ENCODE peak calls at places on chromosomes 6 and 20, in seven cellular contexts. F, I, Y, Q, T, S and C are unnamed samples.

GRCh38 chr6:136887899-136888298 is 34.2 kb upstream of the SLC35D3 start:
- DNase-seq in F (no peak), I (no peak), Y (no peak), Q (no peak), T (no peak), S (no peak), C (no peak)

GRCh38 chr6:149045404-149045803 is 272.1 kb upstream of the TAB2 start:
- DNase-seq in F (no peak), I (no peak), Y (no peak), Q (no peak), T (no peak), S (no peak), C (no peak)

GRCh38 chr6:25883536-25883935 is 9.5 kb upstream of the SLC17A3 start:
- DNase-seq in F (no peak), I (no peak), Y (no peak), Q (no peak), T (no peak), S (no peak), C (no peak)

GRCh38 chr6:84511929-84512328 is 252.5 kb downstream of the TBX18 start:
- DNase-seq in F (no peak), I (no peak), Y (no peak), Q (no peak), T (no peak), S (no peak), C (no peak)

GRCh38 chr6:81814365-81815109 is 62.1 kb upstream of the TENT5A start:
- DNase-seq in F (no peak), I (no peak), Y (no peak), Q (no peak), T (peak), S (no peak), C (no peak)

GRCh38 chr6:11432713-11433450 is 104.7 kb upstream of the TMEM170B start:
- DNase-seq in F (no peak), I (no peak), Y (no peak), Q (no peak), T (no peak), S (no peak), C (no peak)

GRCh38 chr6:130070747-130071146 is 52.4 kb downstream of the L3MBTL3 start:
- DNase-seq in F (no peak), I (no peak), Y (no peak), Q (no peak), T (no peak), S (no peak), C (no peak)

GRCh38 chr6:113381957-113382356 is 475.2 kb upstream of the MARCKS start:
- DNase-seq in F (peak), I (no peak), Y (no peak), Q (no peak), T (no peak), S (no peak), C (no peak)

GRCh38 chr6:22250486-22250885 is 46.4 kb downstream of the PRL start:
- DNase-seq in F (no peak), I (no peak), Y (no peak), Q (no peak), T (no peak), S (no peak), C (no peak)

GRCh38 chr6:41374618-41375590 is 39.5 kb downstream of the NCR2 start:
- DNase-seq in F (no peak), I (no peak), Y (no peak), Q (no peak), T (no peak), S (no peak), C (no peak)

GRCh38 chr6:56922645-56923044 is 32.3 kb upstream of the BEND6 start:
- DNase-seq in F (no peak), I (no peak), Y (no peak), Q (no peak), T (no peak), S (no peak), C (no peak)

GRCh38 chr20:63154395-63154794 is 61.5 kb downstream of the YTHDF1 start:
- DNase-seq in F (no peak), I (no peak), Y (no peak), Q (no peak), T (no peak), S (no peak), C (no peak)

GRCh38 chr6:52840763-52841585 is at the start of gene GSTA5:
- DNase-seq in F (no peak), I (no peak), Y (no peak), Q (no peak), T (peak), S (no peak), C (no peak)

GRCh38 chr20:26169506-26169905 is 472.9 kb upstream of the ZNF337 start:
- DNase-seq in F (no peak), I (no peak), Y (no peak), Q (no peak), T (no peak), S (no peak), C (no peak)

GRCh38 chr20:37179671-37180524 is 550 bp upstream of the MROH8 start:
- DNase-seq in F (no peak), I (no peak), Y (no peak), Q (no peak), T (no peak), S (no peak), C (no peak)

DNA sequence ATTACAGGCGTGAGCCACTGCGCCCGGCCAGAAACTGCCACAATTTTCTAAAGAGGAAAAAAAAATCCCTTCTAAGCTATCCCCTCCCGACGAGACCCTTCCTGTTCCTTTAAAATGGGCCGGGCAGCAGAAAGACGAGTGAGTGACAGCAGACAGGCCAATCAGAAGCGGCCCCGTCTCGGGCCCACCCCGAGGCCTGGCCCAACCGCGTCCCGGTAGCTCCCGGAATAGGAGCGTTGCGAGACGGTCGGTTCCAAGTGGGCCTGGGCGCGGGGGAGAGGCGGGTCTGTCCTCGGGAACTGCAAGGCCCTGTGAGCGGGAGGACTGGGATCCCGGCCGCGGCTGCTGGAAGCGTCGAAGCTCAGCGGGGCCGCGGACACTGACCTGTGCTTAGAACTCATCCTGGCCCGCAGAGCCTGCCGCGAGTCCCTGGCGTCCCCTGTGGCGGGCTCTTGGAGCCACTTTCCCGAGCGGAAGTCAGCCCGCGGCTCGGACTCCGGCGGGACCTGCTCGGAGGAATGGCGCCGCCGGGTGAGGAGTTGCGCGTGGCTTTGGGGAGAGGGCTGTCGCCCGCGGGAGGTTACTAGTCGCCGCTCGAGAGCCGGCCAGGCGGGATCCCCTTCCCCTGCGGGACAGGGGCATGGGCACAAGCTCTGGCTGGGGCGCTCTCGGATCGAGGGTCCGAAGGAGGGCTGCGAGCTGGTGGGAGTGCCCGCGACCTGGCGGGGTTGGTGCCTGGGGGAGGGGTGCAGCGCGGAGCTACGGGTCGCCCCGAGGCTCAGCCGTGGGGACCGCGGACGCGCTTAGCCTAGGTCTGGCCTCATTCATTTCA is at the start of the genes MROH8 and RPN2:
- DNase-seq in F (peak), I (peak), Y (peak), Q (peak), T (peak), S (peak), C (peak)
- TF ChIP-seq CTCF in F (no peak), I (peak), Y (no peak), Q (no peak), T (no peak), S (no peak), C (no peak)

DNA sequence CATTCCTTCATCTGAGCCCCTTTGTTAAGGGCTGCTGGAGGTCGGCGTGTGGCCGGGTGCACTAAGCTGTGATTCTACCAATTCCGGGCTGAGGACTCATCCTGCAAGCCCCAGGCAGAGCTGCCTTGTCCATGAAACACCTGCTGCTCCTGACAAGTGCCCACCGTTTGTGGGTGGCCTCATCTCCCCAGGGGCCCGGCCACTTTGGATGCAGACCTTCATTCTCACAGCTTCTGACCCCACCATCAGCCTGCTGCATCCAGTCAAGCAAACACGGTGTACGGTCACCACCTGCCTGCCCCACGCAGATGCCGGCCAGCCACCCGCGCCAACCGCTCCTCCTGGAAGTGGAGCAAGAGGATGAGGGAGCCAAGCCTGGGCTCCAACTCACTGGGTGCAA is 382.7 kb downstream of the THBS2 start:
- DNase-seq in F (no peak), I (no peak), Y (no peak), Q (no peak), T (no peak), S (no peak), C (no peak)
- TF ChIP-seq CTCF in F (no peak), I (no peak), Y (no peak), Q (no peak), T (no peak), S (no peak), C (no peak)

GRCh38 chr6:37756141-37756540 is 58.5 kb upstream of the MDGA1 start:
- DNase-seq in F (no peak), I (no peak), Y (no peak), Q (no peak), T (no peak), S (no peak), C (no peak)
- TF ChIP-seq CTCF in F (no peak), I (no peak), Y (no peak), Q (no peak), T (no peak), S (no peak), C (no peak)

GRCh38 chr20:544153-544725 is 649 bp upstream of the CSNK2A1 start:
- DNase-seq in F (no peak), I (no peak), Y (no peak), Q (no peak), T (no peak), S (no peak), C (no peak)
- TF ChIP-seq CTCF in F (no peak), I (no peak), Y (no peak), Q (no peak), T (no peak), S (no peak), C (no peak)

GRCh38 chr20:7346562-7346961 is 579.1 kb downstream of the BMP2 start:
- DNase-seq in F (no peak), I (no peak), Y (no peak), Q (no peak), T (no peak), S (no peak), C (no peak)

GRCh38 chr20:7348253-7348652 is 580.8 kb downstream of the BMP2 start:
- DNase-seq in F (no peak), I (no peak), Y (no peak), Q (no peak), T (no peak), S (no peak), C (no peak)

GRCh38 chr20:7346026-7346425 is 578.5 kb downstream of the BMP2 start:
- DNase-seq in F (no peak), I (no peak), Y (no peak), Q (no peak), T (no peak), S (no peak), C (no peak)

GRCh38 chr20:7352165-7352564 is 584.7 kb downstream of the BMP2 start:
- DNase-seq in F (no peak), I (no peak), Y (no peak), Q (no peak), T (no peak), S (no peak), C (no peak)

GRCh38 chr20:7347409-7347808 is 579.9 kb downstream of the BMP2 start:
- DNase-seq in F (no peak), I (no peak), Y (no peak), Q (no peak), T (no peak), S (no peak), C (no peak)
- TF ChIP-seq CTCF in F (no peak), I (no peak), Y (no peak), Q (no peak), T (no peak), S (no peak), C (no peak)

GRCh38 chr6:32046450-32047083 is 8.4 kb downstream of the CYP21A2 start:
- DNase-seq in F (no peak), I (peak), Y (no peak), Q (no peak), T (no peak), S (no peak), C (no peak)
- TF ChIP-seq CTCF in F (no peak), I (no peak), Y (no peak), Q (no peak), T (no peak), S (no peak), C (no peak)

DNA sequence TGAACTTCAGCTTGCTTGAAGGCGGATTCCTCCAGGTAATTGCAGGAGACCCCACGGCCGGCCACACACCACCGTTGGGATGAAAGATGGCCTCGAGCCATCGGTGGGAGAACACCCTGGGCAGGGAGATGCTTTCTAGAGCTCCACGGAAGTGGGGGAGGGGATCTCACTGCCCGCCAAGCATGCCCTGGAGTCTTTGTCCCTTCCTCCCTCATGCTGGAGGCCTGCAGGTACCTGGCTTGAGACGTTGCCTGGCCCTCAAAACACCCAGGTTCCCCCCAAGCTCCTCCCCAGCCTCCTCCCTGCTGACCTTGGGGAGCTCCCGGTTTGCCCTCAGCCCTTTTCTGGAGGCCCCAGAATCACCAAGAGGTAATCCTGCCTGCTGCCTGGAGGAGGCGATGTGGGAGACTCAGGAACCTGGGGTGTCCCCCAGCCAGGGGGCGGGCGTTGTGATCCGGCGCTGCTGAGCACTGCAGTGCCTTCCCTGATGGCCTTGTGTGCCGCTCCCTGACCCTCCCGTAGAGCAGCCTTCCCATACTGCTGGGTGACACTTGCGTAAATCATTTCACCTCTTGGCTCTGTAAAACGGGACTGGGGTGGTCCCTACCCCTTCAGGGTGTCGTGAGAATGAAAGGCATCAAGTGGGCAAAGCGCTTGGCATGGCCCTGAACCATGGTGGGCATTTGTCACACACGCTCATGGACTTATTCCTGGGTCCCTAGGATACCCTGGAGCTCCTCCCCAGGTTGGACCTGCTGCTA is 91.4 kb downstream of the CEBPB start:
- DNase-seq in F (no peak), I (no peak), Y (no peak), Q (no peak), T (no peak), S (no peak), C (no peak)
- TF ChIP-seq CTCF in F (no peak), I (no peak), Y (no peak), Q (peak), T (no peak), S (no peak), C (no peak)

GRCh38 chr20:40705413-40705812 is 16.4 kb upstream of the MAFB start:
- DNase-seq in F (no peak), I (no peak), Y (no peak), Q (no peak), T (no peak), S (no peak), C (no peak)

GRCh38 chr20:40704828-40705227 is 15.8 kb upstream of the MAFB start:
- DNase-seq in F (no peak), I (no peak), Y (no peak), Q (no peak), T (no peak), S (no peak), C (no peak)

GRCh38 chr20:40710608-40711007 is 21.6 kb upstream of the MAFB start:
- DNase-seq in F (no peak), I (no peak), Y (no peak), Q (no peak), T (no peak), S (no peak), C (no peak)

GRCh38 chr20:40703981-40704530 is 15.0 kb upstream of the MAFB start:
- DNase-seq in F (no peak), I (no peak), Y (no peak), Q (no peak), T (no peak), S (no peak), C (no peak)

DNA sequence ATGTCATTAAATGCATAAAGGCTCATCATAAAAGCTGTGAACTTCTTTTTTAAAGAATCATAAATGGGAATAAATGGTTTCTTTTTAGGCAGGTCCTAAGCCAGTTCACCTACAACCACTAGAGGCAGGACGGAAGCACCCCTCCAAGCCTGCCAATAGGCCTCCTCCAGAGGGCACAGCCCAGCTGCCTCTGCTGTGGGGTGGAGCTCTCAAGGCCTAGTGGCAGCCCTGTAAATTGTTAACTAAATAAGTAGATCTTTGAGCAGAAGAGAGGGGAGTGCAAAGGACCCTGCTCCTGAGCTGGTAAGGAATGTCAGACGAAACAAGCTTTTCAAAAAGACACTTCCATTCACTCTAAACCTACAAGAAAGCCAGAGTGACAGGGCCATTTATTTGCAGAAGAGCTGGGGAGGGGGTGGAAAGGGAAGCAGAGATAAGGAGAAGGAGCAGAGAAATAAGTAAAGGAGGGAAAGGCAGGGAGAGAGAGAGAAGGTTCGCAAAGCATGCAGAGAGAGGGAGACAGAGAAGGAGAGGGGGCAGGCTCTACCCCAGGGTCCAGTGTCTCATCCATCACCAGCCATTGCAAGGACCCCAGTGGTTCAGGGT is 18.0 kb upstream of the MAFB start:
- DNase-seq in F (no peak), I (no peak), Y (no peak), Q (no peak), T (peak), S (no peak), C (no peak)
- TF ChIP-seq CTCF in F (no peak), I (no peak), Y (no peak), Q (peak), T (no peak), S (no peak), C (no peak)

GRCh38 chr6:157823001-157823522 is at the start of gene SNX9:
- DNase-seq in F (peak), I (peak), Y (no peak), Q (peak), T (peak), S (peak), C (peak)
- TF ChIP-seq CTCF in F (no peak), I (no peak), Y (peak), Q (no peak), T (no peak), S (no peak), C (no peak)